ENCODE peak calls at places on chromosomes 6 and 20, in seven cellular contexts. Q is breast epithelium, R is psoas muscle, A is cardiac muscle cell, Z is OCI-LY7, Y is Peyer's patch, H is adrenal gland. F is an unnamed sample. For H3K4me1, the result is how much of the 10 kb centered on the place peaks cover.

GRCh38 chr20:46253391-46253790 is 54.9 kb downstream of the CDH22 start:
- DNase-seq in R (peak), Y (peak), Q (no peak), H (peak), Z (no peak), A (no peak), F (no peak)

GRCh38 chr20:46899619-46900018 is 5.0 kb downstream of the EYA2 start:
- DNase-seq in Y (no peak), A (no peak), Z (peak), Q (no peak), R (no peak), H (no peak), F (no peak)

GRCh38 chr20:29873946-29874345 is 1383.5 kb upstream of the DEFB115 start:
- DNase-seq in Z (peak), A (peak), R (peak), H (peak), Y (peak), Q (no peak), F (no peak)

GRCh38 chr6:41545174-41545702 is 943 bp upstream of the FOXP4 start:
- DNase-seq in R (no peak), H (no peak), Q (no peak), A (no peak), Y (no peak), Z (peak), F (no peak)

GRCh38 chr20:53942973-53943372 is 127.4 kb downstream of the BCAS1 start:
- DNase-seq in Y (no peak), R (no peak), A (no peak), Q (no peak), Z (no peak), H (no peak), F (peak)

GRCh38 chr6:154814063-154814462 is 80.8 kb downstream of the SCAF8 start:
- DNase-seq in R (no peak), Q (no peak), Y (no peak), Z (peak), A (no peak), H (no peak), F (no peak)

GRCh38 chr20:59134182-59134581 is 29.4 kb upstream of the ZNF831 start:
- DNase-seq in A (no peak), R (no peak), H (no peak), Q (no peak), Y (no peak), Z (no peak), F (no peak)

GRCh38 chr6:8940356-8940755 is 505.0 kb upstream of the SLC35B3 start:
- DNase-seq in H (no peak), Y (no peak), A (no peak), Z (no peak), Q (no peak), R (no peak), F (no peak)

GRCh38 chr6:10576226-10576625 is 55.1 kb downstream of the GCNT2 start:
- DNase-seq in Y (no peak), A (no peak), H (no peak), R (no peak), Q (no peak), Z (no peak), F (no peak)

GRCh38 chr6:134421496-134421895 is 103.6 kb upstream of the SGK1 start:
- DNase-seq in R (no peak), H (no peak), Z (no peak), Y (no peak), A (peak), Q (no peak), F (no peak)

GRCh38 chr20:58078741-58079522 is 149.5 kb downstream of the ANKRD60 start:
- DNase-seq in R (no peak), Y (no peak), A (peak), Z (no peak), Q (peak), H (no peak), F (no peak)

GRCh38 chr6:31630177-31630934 is 9.8 kb downstream of the PRRC2A start:
- DNase-seq in Z (no peak), R (no peak), Y (no peak), H (no peak), A (no peak), Q (no peak), F (no peak)

DNA sequence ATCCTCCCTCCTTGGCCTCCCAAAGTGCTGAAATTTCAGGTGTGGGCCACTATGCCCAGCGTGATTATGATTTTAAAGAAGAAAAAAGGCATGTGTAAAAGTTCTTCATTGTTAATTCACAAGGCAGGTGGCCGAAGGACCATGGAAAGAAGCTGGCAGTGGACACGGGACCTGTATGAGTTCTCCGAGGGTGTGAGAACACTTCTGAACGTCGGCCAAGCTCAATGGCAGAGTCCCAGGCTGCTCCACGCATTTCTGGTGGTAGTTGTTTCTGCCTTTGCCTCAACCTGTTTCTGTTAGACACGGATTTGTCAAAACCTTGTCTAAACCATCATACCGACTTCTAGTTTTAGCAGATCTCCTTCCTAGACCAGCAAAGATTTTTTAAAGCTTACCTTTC is 36.6 kb downstream of the IL20RA start:
- DNase-seq in Q (no peak), R (no peak), A (no peak), Z (no peak), H (no peak), Y (no peak), F (no peak)
- TF ChIP-seq CTCF in Q (no peak), R (no peak), A (no peak), Z (no peak), H (no peak), Y (no peak), F (no peak)

GRCh38 chr6:33007831-33008395 is 1.5 kb downstream of the HLA-DOA start:
- DNase-seq in A (no peak), Q (no peak), Z (no peak), H (no peak), Y (no peak), R (no peak), F (no peak)
- H3K4me3 ChIP-seq in A (no peak), Q (no peak), Z (peak), H (no peak), Y (no peak), R (no peak), F (no peak)

DNA sequence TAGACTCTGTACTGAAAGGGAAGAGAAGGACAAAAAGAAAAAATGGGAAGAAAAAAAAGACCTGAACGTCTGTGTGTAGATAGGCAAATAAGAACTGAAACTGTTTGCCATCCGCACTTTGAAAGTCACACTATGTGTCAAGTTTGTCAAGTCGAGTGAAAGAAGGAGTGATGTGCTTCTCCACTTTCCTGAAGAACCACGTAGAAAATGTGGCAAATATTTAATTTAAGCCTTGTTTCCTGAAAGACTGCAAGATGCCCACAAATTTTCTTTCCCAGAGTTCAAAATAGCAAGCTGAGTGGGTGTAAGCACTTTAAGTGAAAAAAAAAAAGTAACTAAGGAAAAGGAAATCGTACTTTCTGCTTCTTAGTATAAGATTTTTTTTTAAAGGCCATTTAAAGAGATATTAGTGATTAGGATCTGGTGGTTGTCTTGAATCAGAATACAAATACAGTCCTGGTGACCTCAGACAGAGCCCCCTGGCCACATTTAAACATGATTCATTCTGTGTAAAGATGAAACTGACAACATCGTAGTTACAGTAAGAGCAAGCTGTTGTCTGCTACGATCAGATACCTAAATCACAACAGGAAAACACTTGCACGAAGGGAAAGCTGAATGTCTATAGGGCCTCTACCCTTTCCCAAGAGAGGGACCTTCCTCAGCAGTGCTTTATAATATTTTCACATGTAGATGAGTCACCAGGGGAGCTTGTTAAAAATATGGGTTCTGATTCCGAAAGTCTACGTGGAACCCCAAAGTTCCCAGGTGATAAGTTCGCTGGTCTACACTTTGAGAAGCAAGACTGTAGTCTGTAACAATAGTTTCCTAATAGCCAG is 102.3 kb downstream of the HIVEP2 start:
- DNase-seq in Y (no peak), H (no peak), Q (no peak), R (no peak), A (peak), Z (no peak), F (no peak)
- H3K4me1 ChIP-seq in Y (under half), H (half or more), Q (under half), R (half or more), A (under half), Z (half or more), F (under half)

GRCh38 chr6:99736302-99736701 is 129.7 kb downstream of the PRDM13 start:
- DNase-seq in Y (no peak), R (no peak), Z (peak), A (no peak), H (no peak), Q (no peak), F (no peak)
- TF ChIP-seq CTCF in Y (no peak), R (no peak), Z (no peak), A (no peak), H (no peak), Q (no peak), F (no peak)

DNA sequence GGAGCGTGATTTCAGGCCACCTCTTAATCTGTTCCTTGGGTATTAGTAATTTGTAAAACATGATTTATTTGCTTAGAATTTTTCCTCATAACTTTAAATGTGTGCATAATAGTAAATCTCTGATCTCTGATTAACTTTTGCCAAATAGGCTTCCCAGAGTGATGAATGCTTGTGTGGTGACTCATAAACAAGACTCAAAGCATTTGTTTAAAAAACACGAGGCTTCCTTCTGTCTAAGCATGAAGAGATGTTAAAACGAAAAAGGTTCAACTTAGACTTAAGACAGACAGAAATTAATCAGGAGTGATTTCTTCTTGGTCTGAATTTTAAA is 337.0 kb downstream of the CDH4 start:
- DNase-seq in R (no peak), Q (no peak), Z (no peak), H (no peak), Y (no peak), A (peak), F (no peak)
- H3K4me3 ChIP-seq in R (no peak), Q (no peak), Z (no peak), H (no peak), Y (no peak), A (no peak), F (no peak)